ENCODE peak calls at places on chromosomes 6 and 20, in seven cellular contexts. S, D, W, V, I, T and Y are unnamed samples.

GRCh38 chr20:63045991-63046390 is 39.2 kb upstream of the BHLHE23 start:
- DNase-seq in S (no peak), D (no peak), W (no peak), V (no peak), I (no peak), T (no peak), Y (no peak)

GRCh38 chr6:24069546-24069945 is 56.5 kb upstream of the NRSN1 start:
- DNase-seq in S (no peak), D (no peak), W (no peak), V (no peak), I (no peak), T (no peak), Y (no peak)

GRCh38 chr6:113713665-113714064 is 143.5 kb upstream of the MARCKS start:
- DNase-seq in S (no peak), D (no peak), W (no peak), V (no peak), I (no peak), T (no peak), Y (no peak)

GRCh38 chr20:58911970-58912369 is 59.5 kb downstream of the GNAS start:
- DNase-seq in S (no peak), D (no peak), W (no peak), V (no peak), I (no peak), T (no peak), Y (no peak)

GRCh38 chr6:37141291-37142046 is 28.5 kb upstream of the PIM1 start:
- DNase-seq in S (no peak), D (no peak), W (no peak), V (peak), I (peak), T (peak), Y (peak)

GRCh38 chr6:24981385-24981758 is 45.6 kb upstream of the RIPOR2 start:
- DNase-seq in S (no peak), D (no peak), W (no peak), V (peak), I (peak), T (no peak), Y (peak)

GRCh38 chr6:85756982-85757381 is 114.3 kb upstream of the SYNCRIP start:
- DNase-seq in S (no peak), D (no peak), W (peak), V (peak), I (peak), T (no peak), Y (peak)

GRCh38 chr20:2619961-2620595 is 32.4 kb upstream of the NOP56 start:
- DNase-seq in S (no peak), D (no peak), W (no peak), V (no peak), I (peak), T (no peak), Y (peak)

GRCh38 chr6:36249010-36249409 is 20.9 kb upstream of the PNPLA1 start:
- DNase-seq in S (no peak), D (no peak), W (no peak), V (peak), I (peak), T (no peak), Y (peak)

GRCh38 chr6:117531346-117531745 is 48.9 kb downstream of the DCBLD1 start:
- DNase-seq in S (no peak), D (no peak), W (no peak), V (peak), I (no peak), T (no peak), Y (peak)

GRCh38 chr20:55740076-55740475 is 265.2 kb downstream of the CBLN4 start:
- DNase-seq in S (no peak), D (no peak), W (no peak), V (no peak), I (no peak), T (no peak), Y (no peak)

GRCh38 chr6:34243131-34243771 is 5.6 kb downstream of the SMIM29 start:
- DNase-seq in S (peak), D (no peak), W (no peak), V (peak), I (peak), T (peak), Y (no peak)

GRCh38 chr20:47950103-47950502 is 164.8 kb upstream of the SULF2 start:
- DNase-seq in S (no peak), D (no peak), W (no peak), V (no peak), I (peak), T (no peak), Y (peak)

GRCh38 chr20:38434310-38434741 is 802 bp downstream of the SNHG17 start:
- DNase-seq in S (peak), D (peak), W (peak), V (no peak), I (peak), T (no peak), Y (peak)

GRCh38 chr20:13017235-13017634 is 8.5 kb downstream of the SPTLC3 start:
- DNase-seq in S (no peak), D (no peak), W (no peak), V (no peak), I (no peak), T (no peak), Y (peak)

GRCh38 chr20:38551056-38551626 is 29.9 kb upstream of the ADIG start:
- DNase-seq in S (no peak), D (no peak), W (no peak), V (no peak), I (no peak), T (no peak), Y (no peak)

GRCh38 chr6:45892696-45893095 is 123.0 kb downstream of the CLIC5 start:
- DNase-seq in S (no peak), D (no peak), W (no peak), V (no peak), I (no peak), T (no peak), Y (no peak)

GRCh38 chr6:19268718-19269117 is 568.5 kb upstream of the ID4 start:
- DNase-seq in S (no peak), D (no peak), W (no peak), V (no peak), I (no peak), T (no peak), Y (no peak)

GRCh38 chr20:58001381-58001780 is 227.1 kb downstream of the ANKRD60 start:
- DNase-seq in S (no peak), D (no peak), W (no peak), V (no peak), I (no peak), T (peak), Y (peak)

GRCh38 chr6:136792066-136792944 is at the start of gene MAP3K5:
- DNase-seq in S (peak), D (peak), W (peak), V (peak), I (peak), T (peak), Y (peak)

GRCh38 chr6:107330190-107330589 is 129.2 kb downstream of the PDSS2 start:
- DNase-seq in S (no peak), D (no peak), W (no peak), V (no peak), I (no peak), T (no peak), Y (no peak)

GRCh38 chr6:90484903-90485302 is 102.0 kb downstream of the MAP3K7 start:
- DNase-seq in S (no peak), D (no peak), W (no peak), V (no peak), I (no peak), T (no peak), Y (no peak)

GRCh38 chr6:131199568-131200272 is 64.5 kb downstream of the AKAP7 start:
- DNase-seq in S (peak), D (peak), W (peak), V (peak), I (peak), T (no peak), Y (peak)

GRCh38 chr6:72554203-72554564 is 67.7 kb upstream of the KCNQ5 start:
- DNase-seq in S (no peak), D (no peak), W (no peak), V (peak), I (peak), T (no peak), Y (peak)

GRCh38 chr6:155026366-155027045 is 31.4 kb downstream of the TIAM2 start:
- DNase-seq in S (no peak), D (no peak), W (no peak), V (peak), I (peak), T (no peak), Y (peak)

GRCh38 chr20:59888050-59888449 is 45.4 kb downstream of the SYCP2 start:
- DNase-seq in S (no peak), D (no peak), W (no peak), V (no peak), I (no peak), T (no peak), Y (no peak)

GRCh38 chr20:4342631-4343030 is 327.3 kb upstream of the RNF24 start:
- DNase-seq in S (no peak), D (no peak), W (no peak), V (no peak), I (no peak), T (no peak), Y (no peak)

GRCh38 chr6:106324726-106325335 is 729 bp downstream of the ATG5 start:
- DNase-seq in S (no peak), D (no peak), W (peak), V (peak), I (peak), T (no peak), Y (peak)

GRCh38 chr6:170203212-170203611 is 87.7 kb downstream of the DLL1 start:
- DNase-seq in S (no peak), D (no peak), W (no peak), V (no peak), I (peak), T (no peak), Y (no peak)

GRCh38 chr6:24891004-24891403 is 44.8 kb downstream of the RIPOR2 start:
- DNase-seq in S (no peak), D (no peak), W (no peak), V (no peak), I (no peak), T (no peak), Y (no peak)

GRCh38 chr6:2033544-2033943 is 211.9 kb downstream of the GMDS start:
- DNase-seq in S (no peak), D (no peak), W (no peak), V (no peak), I (no peak), T (no peak), Y (no peak)

GRCh38 chr6:156646496-156646895 is 130.7 kb upstream of the ARID1B start:
- DNase-seq in S (no peak), D (no peak), W (no peak), V (no peak), I (no peak), T (no peak), Y (no peak)

GRCh38 chr6:138404666-138405337 is 779 bp downstream of the HEBP2 start:
- DNase-seq in S (no peak), D (no peak), W (no peak), V (peak), I (no peak), T (no peak), Y (peak)

GRCh38 chr6:162336359-162336758 is 391.2 kb downstream of the PRKN start:
- DNase-seq in S (no peak), D (no peak), W (no peak), V (no peak), I (no peak), T (no peak), Y (no peak)

GRCh38 chr20:5973172-5973571 is 22.7 kb downstream of the MCM8 start:
- DNase-seq in S (no peak), D (no peak), W (no peak), V (peak), I (peak), T (no peak), Y (peak)

GRCh38 chr20:10637062-10637559 is 36.7 kb downstream of the JAG1 start:
- DNase-seq in S (no peak), D (no peak), W (no peak), V (peak), I (peak), T (no peak), Y (peak)

GRCh38 chr20:62201173-62202082 is 18.6 kb downstream of the MTG2 start:
- DNase-seq in S (no peak), D (no peak), W (peak), V (no peak), I (no peak), T (no peak), Y (no peak)

GRCh38 chr20:51074062-51074461 is 51.2 kb upstream of the KCNG1 start:
- DNase-seq in S (no peak), D (no peak), W (no peak), V (no peak), I (no peak), T (no peak), Y (no peak)